ENCODE peak calls at places on chromosomes 13 and 19, in four cellular contexts. One of them, this sample, is unnamed.

GRCh38 chr19:29623726-29624488 is 17.8 kb downstream of the POP4 start:
- DNase-seq in body of pancreas: no peak
- DNase-seq in uterus: no peak
- DNase-seq in H1: no peak
- DNase-seq in this sample: no peak

GRCh38 chr13:21077360-21078353 is 16.3 kb upstream of the LATS2 start:
- DNase-seq in body of pancreas: no peak
- DNase-seq in uterus: no peak
- DNase-seq in H1: no peak
- DNase-seq in this sample: no peak

GRCh38 chr13:55583953-55584593 is 1556.6 kb upstream of the PRR20A start:
- DNase-seq in body of pancreas: no peak
- DNase-seq in uterus: no peak
- DNase-seq in H1: no peak
- DNase-seq in this sample: no peak

GRCh38 chr19:661427-662196 is 1.4 kb downstream of the RNF126 start:
- DNase-seq in body of pancreas: no peak
- DNase-seq in uterus: no peak
- DNase-seq in H1: no peak
- DNase-seq in this sample: no peak

GRCh38 chr19:45469835-45470146 is 2.0 kb downstream of the FOSB start:
- DNase-seq in body of pancreas: no peak
- DNase-seq in uterus: no peak
- DNase-seq in H1: no peak
- DNase-seq in this sample: no peak

GRCh38 chr13:94739235-94739634 is 26.9 kb upstream of the SOX21 start:
- DNase-seq in body of pancreas: no peak
- DNase-seq in uterus: no peak
- DNase-seq in H1: no peak
- DNase-seq in this sample: no peak

GRCh38 chr19:55528030-55528801 is 8.7 kb downstream of the SBK2 start:
- DNase-seq in body of pancreas: no peak
- DNase-seq in uterus: no peak
- DNase-seq in H1: no peak
- DNase-seq in this sample: no peak

GRCh38 chr13:44362394-44363040 is 11.1 kb upstream of the SERP2 start:
- DNase-seq in body of pancreas: no peak
- DNase-seq in uterus: no peak
- DNase-seq in H1: no peak
- DNase-seq in this sample: no peak

GRCh38 chr19:46180701-46181385 is 32.8 kb downstream of the IGFL2 start:
- DNase-seq in body of pancreas: no peak
- DNase-seq in uterus: no peak
- DNase-seq in H1: no peak
- DNase-seq in this sample: no peak

GRCh38 chr19:3163230-3163886 is 15.2 kb upstream of the S1PR4 start:
- DNase-seq in body of pancreas: peak; percentile 58
- DNase-seq in uterus: peak; percentile 50
- DNase-seq in H1: peak; percentile 53
- DNase-seq in this sample: no peak

GRCh38 chr13:93169980-93170379 is 56.6 kb upstream of the GPC6 start:
- DNase-seq in body of pancreas: no peak
- DNase-seq in uterus: no peak
- DNase-seq in H1: no peak
- DNase-seq in this sample: no peak

GRCh38 chr19:13029301-13029880 is 34.1 kb downstream of the NFIX start:
- DNase-seq in body of pancreas: no peak
- DNase-seq in uterus: no peak
- DNase-seq in H1: no peak
- DNase-seq in this sample: no peak

GRCh38 chr13:33284016-33284415 is 1.5 kb downstream of the STARD13 start:
- DNase-seq in body of pancreas: no peak
- DNase-seq in uterus: no peak
- DNase-seq in H1: no peak
- DNase-seq in this sample: no peak

GRCh38 chr19:44072543-44073401 is 813 bp downstream of the ZNF284 start:
- DNase-seq in body of pancreas: no peak
- DNase-seq in uterus: no peak
- DNase-seq in H1: no peak
- DNase-seq in this sample: no peak

GRCh38 chr13:95176611-95177259 is 124.5 kb downstream of the ABCC4 start:
- DNase-seq in body of pancreas: no peak
- DNase-seq in uterus: no peak
- DNase-seq in H1: no peak
- DNase-seq in this sample: no peak

GRCh38 chr13:28429685-28430290 is 65.1 kb downstream of the FLT1 start:
- DNase-seq in body of pancreas: no peak
- DNase-seq in uterus: no peak
- DNase-seq in H1: peak; percentile 76
- DNase-seq in this sample: no peak

GRCh38 chr13:28415994-28416411 is 78.9 kb downstream of the FLT1 start:
- DNase-seq in body of pancreas: no peak
- DNase-seq in uterus: no peak
- DNase-seq in H1: no peak
- DNase-seq in this sample: no peak

GRCh38 chr19:40974633-40975037 is 16.4 kb upstream of the CYP2B6 start:
- DNase-seq in body of pancreas: peak; percentile 75
- DNase-seq in uterus: peak; percentile 54
- DNase-seq in H1: peak; percentile 53
- DNase-seq in this sample: peak; percentile 66

GRCh38 chr19:38004505-38005223 is 97.7 kb downstream of the SIPA1L3 start:
- DNase-seq in body of pancreas: peak; percentile 40
- DNase-seq in uterus: peak; percentile 89
- DNase-seq in H1: no peak
- DNase-seq in this sample: peak; percentile 96

GRCh38 chr13:46721054-46721453 is 75.9 kb downstream of the ESD start:
- DNase-seq in body of pancreas: peak; percentile 58
- DNase-seq in uterus: peak; percentile 64
- DNase-seq in H1: no peak
- DNase-seq in this sample: no peak

GRCh38 chr13:106432636-106433035 is 102.8 kb downstream of the EFNB2 start:
- DNase-seq in body of pancreas: no peak
- DNase-seq in uterus: no peak
- DNase-seq in H1: no peak
- DNase-seq in this sample: no peak

GRCh38 chr19:3368848-3369336 is 2.5 kb downstream of the NFIC start:
- DNase-seq in body of pancreas: no peak
- DNase-seq in uterus: no peak
- DNase-seq in H1: no peak
- DNase-seq in this sample: no peak

GRCh38 chr13:28540612-28541011 is 45.7 kb upstream of the FLT1 start:
- DNase-seq in body of pancreas: no peak
- DNase-seq in uterus: no peak
- DNase-seq in H1: no peak
- DNase-seq in this sample: no peak

GRCh38 chr19:4101496-4101770 is 22.5 kb downstream of the MAP2K2 start:
- DNase-seq in body of pancreas: no peak
- DNase-seq in uterus: no peak
- DNase-seq in H1: no peak
- DNase-seq in this sample: no peak

GRCh38 chr19:47353307-47353712 is 4.2 kb downstream of the DHX34 start:
- DNase-seq in body of pancreas: peak; percentile 65
- DNase-seq in uterus: no peak
- DNase-seq in H1: no peak
- DNase-seq in this sample: no peak

GRCh38 chr13:106919638-106920037 is 351.7 kb upstream of the ARGLU1 start:
- DNase-seq in body of pancreas: no peak
- DNase-seq in uterus: peak; percentile 55
- DNase-seq in H1: no peak
- DNase-seq in this sample: peak; percentile 69

GRCh38 chr13:113013303-113013702 is 44.3 kb downstream of the MCF2L start:
- DNase-seq in body of pancreas: no peak
- DNase-seq in uterus: no peak
- DNase-seq in H1: no peak
- DNase-seq in this sample: no peak

GRCh38 chr13:29190298-29190697 is 370.2 kb downstream of the MTUS2 start:
- DNase-seq in body of pancreas: no peak
- DNase-seq in uterus: no peak
- DNase-seq in H1: no peak
- DNase-seq in this sample: no peak

GRCh38 chr13:76745246-76746200 is 140.7 kb downstream of the KCTD12 start:
- DNase-seq in body of pancreas: no peak
- DNase-seq in uterus: no peak
- DNase-seq in H1: no peak
- DNase-seq in this sample: no peak

GRCh38 chr19:38848299-38849146 is 1.3 kb downstream of the HNRNPL start:
- DNase-seq in body of pancreas: no peak
- DNase-seq in uterus: no peak
- DNase-seq in H1: no peak
- DNase-seq in this sample: no peak

GRCh38 chr19:17829855-17830566 is 8.7 kb upstream of the INSL3 start:
- DNase-seq in body of pancreas: peak; percentile 15
- DNase-seq in uterus: no peak
- DNase-seq in H1: peak; percentile 89
- DNase-seq in this sample: no peak

GRCh38 chr19:45615795-45616708 is 14.0 kb upstream of the GPR4 start:
- DNase-seq in body of pancreas: peak; percentile 97
- DNase-seq in uterus: peak; percentile 86
- DNase-seq in H1: peak; percentile 98
- DNase-seq in this sample: peak; percentile 74

GRCh38 chr13:75470676-75471075 is 11.3 kb downstream of the TBC1D4 start:
- DNase-seq in body of pancreas: no peak
- DNase-seq in uterus: no peak
- DNase-seq in H1: no peak
- DNase-seq in this sample: no peak

GRCh38 chr13:80211573-80211972 is 129.4 kb downstream of the SPRY2 start:
- DNase-seq in body of pancreas: no peak
- DNase-seq in uterus: no peak
- DNase-seq in H1: no peak
- DNase-seq in this sample: no peak

GRCh38 chr13:42946927-42947326 is 45.1 kb downstream of the EPSTI1 start:
- DNase-seq in body of pancreas: no peak
- DNase-seq in uterus: no peak
- DNase-seq in H1: no peak
- DNase-seq in this sample: no peak

GRCh38 chr13:58480011-58480410 is 848.5 kb downstream of the PCDH17 start:
- DNase-seq in body of pancreas: no peak
- DNase-seq in uterus: no peak
- DNase-seq in H1: no peak
- DNase-seq in this sample: no peak
- H3K27ac ChIP-seq in body of pancreas: no peak overlapping the region
- H3K27ac ChIP-seq in uterus: no peak overlapping the region
- H3K27ac ChIP-seq in H1: no peak overlapping the region
- H3K27ac ChIP-seq in this sample: no peak overlapping the region

DNA sequence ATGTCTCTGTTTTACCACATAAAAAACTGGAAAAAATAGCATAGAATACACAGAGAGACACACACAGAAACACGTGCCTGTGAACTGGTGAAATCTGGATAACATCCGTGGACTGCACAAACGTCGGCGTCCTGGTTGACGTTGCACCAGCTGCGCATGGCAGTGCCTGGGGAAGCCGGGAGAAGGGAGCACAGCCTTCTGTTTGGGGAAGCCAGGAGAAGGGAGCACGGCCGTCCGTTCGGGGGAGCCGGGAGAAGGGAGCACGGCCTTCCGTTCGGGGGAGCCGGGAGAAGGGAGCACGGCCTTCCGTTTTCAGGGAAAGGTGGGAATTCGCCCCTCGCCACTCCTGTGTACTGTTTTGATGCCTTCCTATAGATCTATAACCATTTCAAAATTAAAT is 63.8 kb upstream of the C13orf46 start:
- DNase-seq in body of pancreas: no peak
- DNase-seq in uterus: no peak
- DNase-seq in H1: no peak
- DNase-seq in this sample: no peak
- H3K4me1 ChIP-seq in body of pancreas: no peaks in the 10 kb centered on the region
- H3K4me1 ChIP-seq in uterus: no peaks in the 10 kb centered on the region
- H3K4me1 ChIP-seq in H1: no peaks in the 10 kb centered on the region
- H3K4me1 ChIP-seq in this sample: peaks cover 23% of the 10 kb centered on the region

DNA sequence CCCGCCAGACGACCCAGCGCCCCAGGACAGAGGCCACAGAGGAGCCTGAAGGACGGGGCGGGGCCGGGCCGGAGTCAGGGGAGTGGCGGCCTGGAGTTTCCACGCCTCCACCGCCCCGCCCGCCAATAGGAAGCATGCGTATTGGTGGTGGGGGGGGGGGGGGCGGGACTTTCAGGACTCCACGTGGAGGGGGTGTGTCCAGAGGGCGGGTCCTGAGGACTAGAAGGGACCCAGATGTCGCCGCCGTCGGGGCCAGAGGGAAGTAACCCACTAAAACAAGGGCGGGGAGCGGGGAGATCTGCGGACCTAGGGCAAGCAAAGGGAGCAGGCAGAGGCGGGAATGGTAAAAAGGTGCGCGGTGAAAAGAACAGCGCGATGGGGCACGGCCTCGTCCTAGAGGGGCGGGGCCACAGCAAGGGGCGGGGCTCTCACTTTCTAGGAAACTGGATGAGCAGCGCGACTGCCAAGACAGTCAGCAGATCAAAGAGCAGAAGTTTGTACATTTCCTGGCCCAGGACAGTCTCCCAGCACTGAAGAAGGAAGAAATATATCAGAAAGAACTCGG is 2.8 kb upstream of the LENG1 start:
- DNase-seq in body of pancreas: peak; percentile 89
- DNase-seq in uterus: peak; percentile 89
- DNase-seq in H1: no peak
- DNase-seq in this sample: peak; percentile 83
- H3K27ac ChIP-seq in body of pancreas: no peak overlapping the region
- H3K27ac ChIP-seq in uterus: peak overlapping the region; percentile 46
- H3K27ac ChIP-seq in H1: no peak overlapping the region
- H3K27ac ChIP-seq in this sample: no peak overlapping the region

DNA sequence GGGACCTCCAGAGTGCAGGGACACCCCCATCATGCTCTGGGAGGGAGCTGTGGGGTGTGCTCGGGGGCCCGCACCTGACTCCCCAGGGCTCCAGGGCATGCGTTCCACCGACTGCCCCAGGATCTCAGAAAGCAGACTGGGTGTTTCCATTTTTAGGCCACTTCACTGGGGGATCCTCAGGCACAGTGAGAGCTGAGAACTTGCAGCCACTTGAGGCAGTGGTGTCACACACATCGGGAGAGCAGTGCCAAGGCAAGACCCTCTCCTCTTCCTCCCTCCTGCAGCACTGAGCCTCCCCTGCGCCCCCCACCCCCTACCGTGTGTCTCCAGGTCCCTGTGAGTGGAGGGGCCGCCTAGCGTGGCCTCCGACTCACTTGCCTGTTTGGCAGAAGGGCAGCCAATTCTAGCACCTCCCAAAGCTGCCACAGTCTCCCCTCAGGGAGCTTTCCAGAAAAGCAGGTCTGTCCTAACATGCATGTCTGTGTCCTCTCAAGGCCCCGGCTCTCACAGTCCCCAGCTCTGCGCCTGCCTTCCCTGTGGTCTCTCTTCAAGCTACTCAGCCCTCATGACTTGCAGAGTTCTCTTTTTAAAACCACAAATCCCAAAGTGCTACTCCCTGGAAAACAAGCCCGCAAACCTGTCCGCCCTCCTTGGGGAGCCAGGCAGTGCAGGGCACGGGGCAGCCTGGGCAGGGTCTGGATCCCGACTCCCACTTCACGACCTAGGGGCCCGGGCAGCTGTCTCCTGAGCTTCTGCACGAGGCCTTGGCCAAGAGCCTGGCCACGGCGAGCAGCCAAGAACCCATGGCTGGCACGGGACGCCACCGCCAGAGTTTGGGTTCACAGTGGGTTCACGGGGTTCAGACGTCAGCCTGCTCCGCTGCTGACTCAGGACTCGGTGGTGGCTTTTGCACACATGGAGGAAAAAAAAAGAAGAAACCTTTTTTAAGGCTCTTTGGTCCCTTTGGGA is 94.1 kb downstream of the STK24 start:
- DNase-seq in body of pancreas: peak; percentile 73
- DNase-seq in uterus: no peak
- DNase-seq in H1: no peak
- DNase-seq in this sample: peak; percentile 75
- H3K4me1 ChIP-seq in body of pancreas: peaks cover 54% of the 10 kb centered on the region
- H3K4me1 ChIP-seq in uterus: peaks cover 20% of the 10 kb centered on the region
- H3K4me1 ChIP-seq in H1: peaks cover 43% of the 10 kb centered on the region
- H3K4me1 ChIP-seq in this sample: no peaks in the 10 kb centered on the region